ENCODE peak calls at places on chromosomes 12 and 14, in nine cellular contexts. Z, G, C, R, N, D, J, H and Y are unnamed samples.
A peak's percentile ranks its signal among the peaks of the same experiment; 100 is the strongest.

GRCh38 chr12:47023944-47024343 is 55.5 kb upstream of the PCED1B start:
- DNase-seq in Z (no peak), G (no peak), C (no peak), R (no peak), N (no peak), D (peak; percentile 45), J (no peak), H (no peak), Y (no peak)

GRCh38 chr14:31118892-31119291 is 88.7 kb downstream of the HECTD1 start:
- DNase-seq in Z (peak; percentile 25), G (no peak), C (peak; percentile 26), R (no peak), N (no peak), D (no peak), J (no peak), H (no peak), Y (no peak)

GRCh38 chr12:124754949-124755800 is 108.5 kb downstream of the SCARB1 start:
- DNase-seq in Z (peak; percentile 53), G (peak; percentile 97), C (peak; percentile 97), R (peak; percentile 67), N (peak; percentile 27), D (peak; percentile 96), J (peak; percentile 71), H (no peak), Y (no peak)

GRCh38 chr14:68685419-68686211 is 107.3 kb downstream of the ZFP36L1 start:
- DNase-seq in Z (peak; percentile 72), G (peak; percentile 43), C (peak; percentile 79), R (peak; percentile 84), N (no peak), D (no peak), J (no peak), H (no peak), Y (peak; percentile 98)

GRCh38 chr12:54049164-54049563 is 4.5 kb upstream of the HOXC4 start:
- DNase-seq in Z (no peak), G (no peak), C (no peak), R (no peak), N (no peak), D (no peak), J (no peak), H (no peak), Y (no peak)

GRCh38 chr12:54394281-54394719 is 9.8 kb upstream of the ZNF385A start:
- DNase-seq in Z (peak; percentile 86), G (peak; percentile 58), C (peak; percentile 59), R (peak; percentile 56), N (no peak), D (peak; percentile 18), J (peak; percentile 85), H (no peak), Y (no peak)

GRCh38 chr12:91055976-91056375 is 1.8 kb downstream of the KERA start:
- DNase-seq in Z (no peak), G (no peak), C (no peak), R (no peak), N (no peak), D (no peak), J (no peak), H (no peak), Y (no peak)

GRCh38 chr14:20469890-20470858 is 968 bp downstream of the PNP start:
- DNase-seq in Z (peak; percentile 88), G (peak; percentile 52), C (peak; percentile 87), R (peak; percentile 57), N (no peak), D (peak; percentile 79), J (peak; percentile 38), H (no peak), Y (no peak)

GRCh38 chr12:110046451-110047187 is 1.7 kb downstream of the C12orf76 start:
- DNase-seq in Z (no peak), G (no peak), C (peak; percentile 84), R (no peak), N (no peak), D (no peak), J (no peak), H (no peak), Y (no peak)
- H3K4me3 ChIP-seq in Z (no peak overlapping the region), G (no peak overlapping the region), C (peak overlapping the region; percentile 87), R (no peak overlapping the region), N (no peak overlapping the region), D (peak overlapping the region; percentile 12), J (no peak overlapping the region), H (peak overlapping the region; percentile 72), Y (no peak overlapping the region)

GRCh38 chr14:62077676-62078261 is 315.5 kb downstream of the SNAPC1 start:
- DNase-seq in Z (no peak), G (peak; percentile 79), C (no peak), R (no peak), N (no peak), D (no peak), J (no peak), H (no peak), Y (no peak)

GRCh38 chr14:62081012-62081612 is 318.9 kb downstream of the SNAPC1 start:
- DNase-seq in Z (no peak), G (no peak), C (no peak), R (no peak), N (no peak), D (no peak), J (no peak), H (no peak), Y (no peak)

GRCh38 chr14:62079035-62079434 is 316.8 kb downstream of the SNAPC1 start:
- DNase-seq in Z (no peak), G (no peak), C (no peak), R (no peak), N (no peak), D (no peak), J (peak; percentile 24), H (no peak), Y (no peak)

GRCh38 chr14:62076368-62076767 is 314.1 kb downstream of the SNAPC1 start:
- DNase-seq in Z (no peak), G (peak; percentile 18), C (no peak), R (no peak), N (no peak), D (no peak), J (no peak), H (no peak), Y (no peak)

DNA sequence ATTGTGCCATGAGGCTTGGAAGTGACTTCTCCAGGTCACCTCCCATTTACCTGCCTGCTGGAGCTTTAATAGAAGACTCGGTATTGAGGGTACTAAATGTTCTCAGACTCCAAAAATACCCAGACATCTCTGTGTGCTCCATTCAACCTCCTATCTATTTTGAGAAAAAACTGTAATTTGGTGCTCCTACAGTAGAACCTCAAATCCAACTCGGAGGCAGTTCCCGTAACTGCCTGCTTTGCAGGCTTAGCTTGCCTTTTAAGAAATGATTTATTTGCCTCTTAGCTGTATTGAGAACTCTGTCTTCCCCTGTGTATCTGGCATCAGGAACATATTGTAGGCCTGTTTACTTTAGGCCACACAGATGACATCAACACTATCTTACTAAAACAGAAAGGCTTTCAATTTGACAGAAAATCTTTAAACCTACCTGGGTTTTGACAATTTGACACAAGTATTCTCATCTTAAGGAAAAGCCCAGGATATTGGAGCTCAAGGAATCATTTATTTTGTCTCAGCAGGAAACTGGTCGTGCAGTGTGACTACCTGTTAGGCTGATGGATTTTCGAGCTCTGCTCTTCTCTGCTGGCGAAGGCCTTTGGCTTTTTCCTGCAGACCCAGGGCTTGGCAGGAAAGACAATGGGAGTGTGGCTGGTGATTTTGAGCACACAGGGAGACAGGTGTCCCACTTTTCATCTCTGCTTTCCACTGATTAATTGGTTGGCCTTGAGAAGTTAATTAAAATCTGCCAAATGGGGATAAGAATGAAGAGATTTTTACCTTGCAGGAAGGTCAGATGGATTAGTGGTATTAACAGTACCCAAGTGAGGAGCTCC is 314.8 kb downstream of the SNAPC1 start:
- DNase-seq in Z (no peak), G (no peak), C (no peak), R (no peak), N (no peak), D (no peak), J (peak; percentile 21), H (no peak), Y (no peak)
- H3K9ac ChIP-seq in Z (no peak overlapping the region), G (no peak overlapping the region), C (no peak overlapping the region), R (no peak overlapping the region), N (no peak overlapping the region), D (no peak overlapping the region), J (no peak overlapping the region), H (no peak overlapping the region), Y (no peak overlapping the region)

DNA sequence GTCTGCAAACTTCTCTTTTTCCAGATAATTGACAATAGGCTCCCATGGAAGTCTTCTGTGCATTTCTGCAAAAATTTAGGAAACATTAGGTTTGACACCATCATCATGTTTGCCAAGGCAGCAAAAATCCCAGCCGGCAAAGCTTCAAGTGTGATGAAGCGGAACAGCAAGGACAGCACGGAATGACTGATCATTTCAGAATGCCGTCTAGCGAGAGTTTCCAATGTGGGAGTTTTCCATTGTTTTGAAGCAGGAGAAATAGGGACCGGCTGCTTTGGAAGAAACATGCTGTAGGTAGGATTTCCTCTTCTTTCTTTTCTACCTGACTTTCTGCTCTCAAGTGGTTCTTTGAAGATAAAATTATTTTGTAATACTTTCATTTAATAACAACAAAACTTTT is 24.1 kb upstream of the RGS6 start:
- DNase-seq in Z (peak; percentile 14), G (no peak), C (no peak), R (no peak), N (no peak), D (no peak), J (peak; percentile 9), H (no peak), Y (no peak)
- H3K4me1 ChIP-seq in Z (no peaks in the 10 kb centered on the region), G (no peaks in the 10 kb centered on the region), C (no peaks in the 10 kb centered on the region), R (no peaks in the 10 kb centered on the region), N (no peaks in the 10 kb centered on the region), D (no peaks in the 10 kb centered on the region), J (peaks cover 15% of the 10 kb centered on the region), H (peaks cover 5% of the 10 kb centered on the region), Y (no peaks in the 10 kb centered on the region)

GRCh38 chr14:58783801-58784511 is 146.2 kb downstream of the DACT1 start:
- DNase-seq in Z (no peak), G (no peak), C (no peak), R (peak; percentile 30), N (no peak), D (no peak), J (no peak), H (no peak), Y (no peak)

GRCh38 chr14:58787601-58788000 is 149.8 kb downstream of the DACT1 start:
- DNase-seq in Z (no peak), G (no peak), C (no peak), R (no peak), N (no peak), D (no peak), J (no peak), H (no peak), Y (no peak)

GRCh38 chr14:58784946-58785345 is 147.2 kb downstream of the DACT1 start:
- DNase-seq in Z (no peak), G (no peak), C (no peak), R (no peak), N (no peak), D (no peak), J (no peak), H (no peak), Y (no peak)

GRCh38 chr14:58788655-58789054 is 150.9 kb downstream of the DACT1 start:
- DNase-seq in Z (no peak), G (no peak), C (no peak), R (no peak), N (no peak), D (no peak), J (no peak), H (no peak), Y (no peak)

DNA sequence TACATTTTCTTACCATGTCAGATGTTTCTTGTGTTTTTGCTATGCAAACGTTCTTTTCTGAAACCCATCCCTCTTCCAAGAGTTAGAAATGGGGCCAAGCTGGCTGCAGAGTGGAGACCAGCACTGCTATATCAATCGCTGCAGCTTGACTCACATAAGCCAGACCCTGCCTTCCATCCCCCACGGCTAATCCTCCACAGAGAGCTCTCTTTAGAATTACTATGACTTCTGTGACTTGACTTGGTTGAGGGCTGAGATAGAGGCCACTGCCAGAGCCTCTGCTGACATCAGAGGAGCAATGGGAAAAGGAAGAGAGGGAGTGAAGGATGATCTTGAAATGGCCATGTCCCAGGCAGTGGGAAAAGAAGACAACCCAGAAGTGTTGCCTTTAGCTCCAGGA is 148.0 kb downstream of the DACT1 start:
- DNase-seq in Z (no peak), G (no peak), C (no peak), R (no peak), N (no peak), D (no peak), J (no peak), H (no peak), Y (no peak)
- H3K4me3 ChIP-seq in Z (no peak overlapping the region), G (no peak overlapping the region), C (no peak overlapping the region), R (no peak overlapping the region), N (no peak overlapping the region), D (no peak overlapping the region), J (no peak overlapping the region), H (no peak overlapping the region), Y (no peak overlapping the region)